ENCODE peak calls at places on chromosomes 12 and 14, in four cellular contexts. X is mesendoderm, W is H9, U is H1. L is an unnamed sample.

GRCh38 chr14:54722791-54723432 is 156.0 kb downstream of the SAMD4A start:
- DNase-seq in U (no peak), X (peak; percentile 58), W (no peak), L (peak; percentile 9)

GRCh38 chr14:57871487-57872080 is 5.7 kb upstream of the SLC35F4 start:
- DNase-seq in U (peak; percentile 54), X (peak; percentile 68), W (peak; percentile 47), L (peak; percentile 32)

GRCh38 chr12:98618952-98619351 is 25.5 kb downstream of the SLC25A3 start:
- DNase-seq in U (no peak), W (no peak), X (no peak), L (no peak)

GRCh38 chr12:114933428-114934160 is 249.6 kb upstream of the TBX3 start:
- DNase-seq in U (no peak), X (peak; percentile 57), W (no peak), L (no peak)

GRCh38 chr12:27504506-27504905 is 19.5 kb upstream of the PPFIBP1 start:
- DNase-seq in U (no peak), W (no peak), X (no peak), L (no peak)

GRCh38 chr14:51860164-51860835 is at the start of gene GNG2:
- DNase-seq in W (peak; percentile 69), U (peak; percentile 62), X (peak; percentile 83), L (peak; percentile 56)

GRCh38 chr12:110458756-110459155 is 8.6 kb upstream of the ARPC3 start:
- DNase-seq in W (no peak), X (no peak), U (no peak), L (no peak)

GRCh38 chr12:121794532-121795028 is 1.1 kb upstream of the RHOF start:
- DNase-seq in W (no peak), X (no peak), U (no peak), L (no peak)

GRCh38 chr14:91350813-91351507 is 66.7 kb downstream of the CCDC88C start:
- DNase-seq in X (no peak), W (no peak), U (no peak), L (no peak)

GRCh38 chr14:102262894-102263462 is 42.0 kb downstream of the MOK start:
- DNase-seq in U (peak; percentile 50), W (peak; percentile 53), X (peak; percentile 53), L (peak; percentile 35)

DNA sequence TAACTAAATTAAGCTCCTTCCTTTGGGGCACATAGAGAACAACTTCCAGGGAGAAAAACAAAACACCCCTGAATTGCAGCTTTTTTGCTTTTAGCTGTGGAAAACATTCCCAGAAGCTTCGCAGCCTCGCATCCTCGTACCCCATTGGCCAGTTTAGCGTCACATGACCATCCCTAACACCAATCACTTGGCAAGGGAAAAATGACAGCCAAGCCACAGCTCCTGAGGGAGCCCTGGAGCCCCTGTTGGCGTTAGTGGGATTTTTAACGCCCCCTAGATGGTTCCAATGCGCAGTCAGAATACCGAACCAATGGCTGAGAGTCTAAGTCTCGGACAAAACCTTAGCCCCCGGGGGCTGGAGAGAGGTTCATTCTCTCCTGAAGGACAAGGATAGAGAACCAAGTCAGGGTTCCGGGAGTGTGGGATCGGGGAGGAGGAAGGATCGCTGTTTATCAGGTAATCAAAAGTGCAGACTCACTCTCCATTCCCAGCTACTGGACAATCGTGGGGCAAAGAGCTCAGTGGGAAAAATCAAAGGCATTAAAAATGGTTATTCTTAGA is 135.6 kb upstream of the HIF1A start:
- DNase-seq in U (no peak), X (peak; percentile 40), W (peak; percentile 39), L (no peak)
- H2BK5ac ChIP-seq in U (no peak overlapping the region), X (no peak overlapping the region), W (no peak overlapping the region), L (no peak overlapping the region)

DNA sequence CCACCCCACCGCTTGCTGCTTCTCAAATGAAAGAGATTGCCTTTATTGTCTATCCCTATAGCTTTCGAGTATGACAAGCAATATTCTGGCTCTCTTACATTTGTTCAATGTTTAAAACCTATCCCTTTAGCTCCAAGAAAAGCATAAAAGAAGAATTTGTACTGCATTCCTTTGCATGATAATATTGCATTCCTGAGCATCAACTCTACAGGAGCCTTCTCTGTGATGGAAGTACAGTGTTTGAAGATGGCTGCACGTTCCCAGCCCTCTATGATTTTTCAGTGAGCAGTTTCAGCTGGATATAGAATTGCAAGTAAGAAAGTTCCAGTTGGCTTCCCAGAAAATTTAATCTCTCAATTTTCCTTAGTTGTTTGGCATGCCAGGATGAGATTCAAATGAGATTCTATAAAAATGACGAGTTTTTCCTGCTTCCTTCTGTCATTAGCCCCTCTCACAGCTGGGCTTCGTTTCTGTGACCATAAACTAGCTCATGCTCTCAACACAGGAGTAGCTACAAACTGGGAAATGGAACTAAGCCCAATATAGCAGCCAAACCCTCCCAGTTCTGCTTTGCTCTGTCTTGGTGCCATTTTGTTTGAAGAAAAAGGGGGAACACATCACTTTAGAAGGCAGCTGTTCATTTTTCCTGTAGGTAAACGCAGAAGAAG is 109.9 kb downstream of the TTC8 start:
- DNase-seq in X (no peak), W (no peak), U (no peak), L (no peak)
- H2BK5ac ChIP-seq in X (no peak overlapping the region), W (no peak overlapping the region), U (no peak overlapping the region), L (no peak overlapping the region)

GRCh38 chr12:83893101-83893500 is 1019.5 kb downstream of the SLC6A15 start:
- DNase-seq in X (no peak), U (no peak), W (no peak), L (no peak)
- H2BK5ac ChIP-seq in X (no peak overlapping the region), U (no peak overlapping the region), W (no peak overlapping the region), L (no peak overlapping the region)

GRCh38 chr14:64915025-64915424 is 770 bp downstream of the CHURC1 start:
- DNase-seq in X (no peak), W (no peak), U (no peak), L (no peak)
- H2BK5ac ChIP-seq in X (peak overlapping the region; percentile 63), W (no peak overlapping the region), U (peak overlapping the region; percentile 84), L (no peak overlapping the region)

DNA sequence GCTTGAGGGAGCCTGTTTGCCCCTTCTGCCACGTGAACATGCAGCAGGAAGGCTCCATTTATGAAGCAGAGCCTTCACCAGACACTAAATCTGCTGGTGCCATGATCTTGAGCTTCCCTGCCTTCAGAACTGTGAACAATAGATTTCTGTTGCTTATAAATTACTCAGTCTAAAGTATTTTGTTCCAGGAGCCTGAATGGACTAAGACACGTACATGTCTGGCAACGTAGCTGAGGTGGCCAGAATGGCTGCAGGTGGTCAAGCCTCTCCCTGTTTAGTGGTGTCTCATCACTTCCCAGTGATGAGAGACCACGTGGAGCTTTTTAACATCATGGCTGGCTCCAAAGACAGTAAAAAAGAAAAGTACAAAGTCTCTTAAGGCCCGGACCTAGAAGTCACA is 32.2 kb upstream of the SLC38A2 start:
- DNase-seq in U (no peak), X (no peak), W (no peak), L (no peak)
- H2BK5ac ChIP-seq in U (no peak overlapping the region), X (no peak overlapping the region), W (no peak overlapping the region), L (no peak overlapping the region)

DNA sequence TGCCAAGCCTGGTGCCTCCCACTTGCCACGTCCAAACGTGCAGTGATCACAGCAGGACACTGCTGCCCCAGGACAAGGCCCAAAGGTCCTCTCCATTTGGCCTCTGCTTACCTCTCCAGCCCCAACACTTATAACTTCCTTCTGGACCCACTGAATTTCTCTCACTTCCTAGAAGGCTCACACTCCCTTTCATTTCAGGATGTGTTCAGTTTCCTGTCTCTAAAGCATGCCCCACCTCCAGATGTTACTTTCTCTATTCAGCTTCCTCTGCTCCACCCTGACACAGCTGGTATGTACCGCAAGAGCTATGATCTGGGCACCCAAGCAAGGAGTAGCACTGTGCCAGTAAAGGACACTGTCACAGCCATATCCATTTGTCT is 33.0 kb downstream of the CDKL1 start:
- DNase-seq in X (no peak), U (no peak), W (no peak), L (no peak)
- H2BK5ac ChIP-seq in X (no peak overlapping the region), U (no peak overlapping the region), W (no peak overlapping the region), L (no peak overlapping the region)

GRCh38 chr12:116939734-116940133 is 29.0 kb downstream of the FBXW8 start:
- DNase-seq in U (no peak), X (no peak), W (no peak), L (no peak)
- H2BK5ac ChIP-seq in U (no peak overlapping the region), X (no peak overlapping the region), W (no peak overlapping the region), L (no peak overlapping the region)

GRCh38 chr14:68549057-68549421 is 243.8 kb downstream of the ZFP36L1 start:
- DNase-seq in W (no peak), U (peak; percentile 45), X (no peak), L (no peak)

GRCh38 chr14:68544150-68544892 is 248.5 kb downstream of the ZFP36L1 start:
- DNase-seq in U (no peak), X (no peak), W (no peak), L (no peak)

GRCh38 chr14:68548194-68549056 is 244.4 kb downstream of the ZFP36L1 start:
- DNase-seq in U (peak; percentile 54), X (peak; percentile 68), W (no peak), L (peak; percentile 51)

GRCh38 chr14:68547305-68548193 is 245.3 kb downstream of the ZFP36L1 start:
- DNase-seq in X (peak; percentile 33), W (no peak), U (peak; percentile 38), L (no peak)

GRCh38 chr14:68546839-68547238 is 246.0 kb downstream of the ZFP36L1 start:
- DNase-seq in X (no peak), U (peak; percentile 22), W (no peak), L (no peak)
- H2BK5ac ChIP-seq in X (no peak overlapping the region), U (no peak overlapping the region), W (no peak overlapping the region), L (no peak overlapping the region)

GRCh38 chr12:112307219-112308062 is 74.8 kb downstream of the HECTD4 start:
- DNase-seq in W (no peak), X (no peak), U (no peak), L (no peak)
- H2BK5ac ChIP-seq in W (no peak overlapping the region), X (no peak overlapping the region), U (no peak overlapping the region), L (no peak overlapping the region)

L was measured in neuronal stem cell.